ENCODE peak calls at places on chromosome 22, in five cellular contexts. H is left ventricle myocardium inferior, X is H9, P is lung, N is lower lobe of right lung. O is an unnamed sample.

GRCh38 chr22:30325065-30325720 is 1.5 kb downstream of the TBC1D10A start:
- DNase-seq in P (peak), N (no peak), H (no peak), X (no peak), O (peak)

GRCh38 chr22:34814260-34814659 is 251.7 kb upstream of the ISX start:
- DNase-seq in H (no peak), N (no peak), X (no peak), P (no peak), O (no peak)

GRCh38 chr22:36395061-36395849 is 7.5 kb upstream of the MYH9 start:
- DNase-seq in N (no peak), X (no peak), P (no peak), H (no peak), O (peak)

GRCh38 chr22:49738566-49738965 is 89.1 kb downstream of the BRD1 start:
- DNase-seq in X (no peak), H (no peak), P (no peak), N (no peak), O (no peak)

GRCh38 chr22:36862251-36863242 is 1.7 kb downstream of the NCF4 start:
- DNase-seq in N (peak), H (peak), X (no peak), P (peak), O (no peak)

GRCh38 chr22:37492428-37493344 is 6.5 kb upstream of the MFNG start:
- DNase-seq in P (no peak), H (no peak), N (peak), X (peak), O (peak)

GRCh38 chr22:20084547-20085413 is 4.7 kb downstream of the DGCR8 start:
- DNase-seq in P (no peak), N (peak), X (peak), H (no peak), O (no peak)

GRCh38 chr22:43555561-43556515 is 144.0 kb downstream of the MPPED1 start:
- DNase-seq in H (no peak), N (no peak), P (no peak), X (no peak), O (no peak)

GRCh38 chr22:49655168-49655812 is 172.4 kb downstream of the BRD1 start:
- DNase-seq in X (no peak), P (no peak), N (peak), H (no peak), O (no peak)

GRCh38 chr22:22940961-22941605 is 53.5 kb downstream of the IGLL5 start:
- DNase-seq in H (no peak), X (peak), N (no peak), P (no peak), O (no peak)

GRCh38 chr22:27919943-27920755 is 1.1 kb upstream of the PITPNB start:
- DNase-seq in H (no peak), N (no peak), P (no peak), X (peak), O (peak)

GRCh38 chr22:45225732-45226560 is 14.7 kb downstream of the KIAA0930 start:
- DNase-seq in X (peak), P (peak), N (peak), H (no peak), O (no peak)

GRCh38 chr22:23753371-23753770 is 854 bp downstream of the VPREB3 start:
- DNase-seq in P (no peak), H (no peak), N (no peak), X (no peak), O (no peak)

GRCh38 chr22:22703715-22704114 is 59.3 kb downstream of the GGTLC2 start:
- DNase-seq in H (no peak), N (no peak), P (no peak), X (no peak), O (no peak)

GRCh38 chr22:19419464-19420178 is 11.9 kb downstream of the HIRA start:
- DNase-seq in H (no peak), P (no peak), N (no peak), X (no peak), O (no peak)

GRCh38 chr22:49156662-49157285 is 670.9 kb downstream of the BRD1 start:
- DNase-seq in X (no peak), H (no peak), P (no peak), N (no peak), O (peak)

GRCh38 chr22:45473626-45474237 is 29.0 kb upstream of the FBLN1 start:
- DNase-seq in X (no peak), H (no peak), N (peak), P (no peak), O (no peak)

GRCh38 chr22:42856179-42856864 is 751 bp downstream of the ARFGAP3 start:
- DNase-seq in N (peak), X (no peak), H (peak), P (peak), O (peak)

GRCh38 chr22:44917372-44918165 is 92.2 kb downstream of the PHF21B start:
- DNase-seq in N (peak), H (peak), X (no peak), P (no peak), O (no peak)

GRCh38 chr22:28783786-28784671 is 11.5 kb downstream of the CCDC117 start:
- DNase-seq in H (no peak), P (no peak), N (no peak), X (no peak), O (peak)

GRCh38 chr22:24525416-24526037 is 29.4 kb downstream of the GUCD1 start:
- DNase-seq in P (peak), H (peak), N (peak), X (peak), O (peak)

GRCh38 chr22:27192135-27192900 is 534.9 kb downstream of the MIAT start:
- DNase-seq in X (no peak), N (no peak), H (no peak), P (no peak), O (no peak)

GRCh38 chr22:30868663-30869385 is 99.8 kb downstream of the MORC2 start:
- DNase-seq in X (no peak), H (no peak), N (peak), P (no peak), O (no peak)

GRCh38 chr22:35684270-35684700 is 33.4 kb upstream of the APOL5 start:
- DNase-seq in N (no peak), H (no peak), X (peak), P (no peak), O (peak)

GRCh38 chr22:43821606-43822425 is 9.7 kb upstream of the EFCAB6 start:
- DNase-seq in P (no peak), N (no peak), X (peak), H (no peak), O (no peak)

GRCh38 chr22:27624042-27624441 is 177.5 kb downstream of the MN1 start:
- DNase-seq in H (no peak), P (no peak), N (no peak), X (no peak), O (no peak)

GRCh38 chr22:44195189-44195871 is 14.6 kb downstream of the PARVG start:
- DNase-seq in P (no peak), X (no peak), H (no peak), N (no peak), O (no peak)

GRCh38 chr22:29093980-29094379 is 21.1 kb downstream of the KREMEN1 start:
- DNase-seq in P (no peak), X (no peak), N (no peak), H (no peak), O (no peak)

GRCh38 chr22:27412866-27413445 is 388.6 kb downstream of the MN1 start:
- DNase-seq in H (no peak), N (no peak), X (no peak), P (no peak), O (no peak)

GRCh38 chr22:19430890-19431541 is 517 bp downstream of the HIRA start:
- DNase-seq in P (peak), H (peak), X (peak), N (peak), O (peak)

GRCh38 chr22:50153056-50153755 is 17.3 kb upstream of the PANX2 start:
- DNase-seq in P (no peak), H (no peak), N (no peak), X (no peak), O (no peak)

GRCh38 chr22:42752912-42753311 is 32.2 kb upstream of the A4GALT start:
- DNase-seq in N (no peak), X (no peak), H (no peak), P (no peak), O (no peak)

GRCh38 chr22:49079027-49079725 is 748.5 kb downstream of the BRD1 start:
- DNase-seq in X (no peak), P (no peak), N (no peak), H (no peak), O (no peak)

DNA sequence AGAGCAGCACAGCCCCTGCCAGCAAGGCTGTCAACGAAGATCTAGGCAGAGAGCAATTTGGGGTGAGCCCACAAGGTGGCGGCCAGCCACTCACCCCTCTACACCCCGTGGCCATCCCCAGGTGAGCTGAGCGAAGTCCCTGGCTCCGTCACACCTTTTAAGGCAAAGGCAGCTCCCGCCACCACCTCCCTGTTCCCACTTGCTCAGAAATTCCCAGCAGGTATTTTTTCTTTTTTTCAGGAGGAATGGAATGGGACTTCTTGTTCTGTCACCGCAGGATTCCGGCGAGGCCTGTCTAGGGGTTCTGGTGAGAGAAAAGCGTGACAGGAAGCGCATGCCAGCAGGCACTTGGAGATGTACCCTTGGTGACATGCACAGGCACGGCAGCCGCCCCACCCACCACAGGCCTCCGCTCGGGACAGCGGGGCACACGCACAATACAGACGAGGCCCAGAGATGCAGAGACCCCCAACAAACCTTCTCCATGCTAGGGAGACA is 10.0 kb downstream of the RPL3 start:
- DNase-seq in N (no peak), P (no peak), X (peak), H (no peak), O (no peak)
- TF ChIP-seq CTCF in N (no peak), P (no peak), X (peak), H (no peak), O (no peak)

GRCh38 chr22:18146389-18146753 is 3.6 kb upstream of the USP18 start:
- DNase-seq in X (no peak), H (no peak), N (no peak), P (no peak), O (no peak)
- H3K27ac ChIP-seq in X (no peak), H (no peak), N (no peak), P (no peak), O (no peak)

GRCh38 chr22:25800766-25801165 is 58.8 kb downstream of the MYO18B start:
- DNase-seq in P (no peak), H (no peak), N (no peak), X (no peak), O (no peak)
- TF ChIP-seq CTCF in P (no peak), H (no peak), N (no peak), X (no peak), O (no peak)

GRCh38 chr22:38997518-38997917 is 15.4 kb downstream of the APOBEC3B start:
- DNase-seq in P (no peak), N (no peak), X (no peak), H (no peak), O (no peak)

GRCh38 chr22:38996105-38996504 is 14.0 kb downstream of the APOBEC3B start:
- DNase-seq in N (no peak), P (no peak), X (no peak), H (no peak), O (no peak)
- H3K27ac ChIP-seq in N (no peak), P (no peak), X (no peak), H (no peak), O (no peak)

GRCh38 chr22:46984751-46985506 is 222.5 kb downstream of the TBC1D22A start:
- DNase-seq in N (no peak), H (no peak), P (no peak), X (no peak), O (no peak)

GRCh38 chr22:46985507-46985882 is 223.0 kb downstream of the TBC1D22A start:
- DNase-seq in H (no peak), N (no peak), X (no peak), P (no peak), O (no peak)

GRCh38 chr22:46983046-46983445 is 220.6 kb downstream of the TBC1D22A start:
- DNase-seq in P (no peak), H (no peak), X (no peak), N (no peak), O (no peak)

GRCh38 chr22:46980392-46980791 is 217.9 kb downstream of the TBC1D22A start:
- DNase-seq in N (no peak), H (no peak), P (no peak), X (no peak), O (no peak)

DNA sequence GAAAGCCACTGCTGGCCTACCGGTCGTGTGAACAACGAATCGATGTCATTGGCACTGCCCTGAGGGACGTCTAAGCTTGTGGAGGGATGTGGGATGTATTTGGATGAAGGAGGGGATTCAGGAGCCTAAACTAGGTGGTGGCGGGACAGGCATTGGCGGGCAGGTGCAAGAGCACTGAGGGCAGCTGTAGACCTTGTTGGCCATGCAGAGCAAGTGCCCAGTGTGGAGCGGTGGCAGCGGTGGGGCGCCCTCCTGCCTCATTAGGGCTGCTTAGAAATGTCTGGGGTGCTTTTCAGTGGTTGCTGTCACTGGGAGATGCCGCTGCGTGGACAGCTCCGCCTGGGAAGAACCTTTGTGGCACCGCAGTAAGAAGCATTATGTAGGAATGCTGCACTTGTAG is 220.2 kb downstream of the TBC1D22A start:
- DNase-seq in N (no peak), P (no peak), H (no peak), X (no peak), O (no peak)
- TF ChIP-seq CTCF in N (no peak), P (no peak), H (no peak), X (no peak), O (no peak)